ENCODE peak calls at places on chromosome 7, in six cellular contexts. J is GM13977, W is mesothelial cell of epicardium, C is neural crest cell, E is GM10248, P is heart left ventricle. G is an unnamed sample.

GRCh38 chr7:36677769-36678435 is 46.4 kb downstream of the AOAH start:
- DNase-seq in J (peak), W (no peak), C (no peak), E (no peak), P (no peak), G (no peak)

GRCh38 chr7:142098004-142098403 is 13.5 kb upstream of the MGAM2 start:
- DNase-seq in J (no peak), W (no peak), C (no peak), E (no peak), P (no peak), G (no peak)

GRCh38 chr7:18020138-18020715 is 7.4 kb downstream of the PRPS1L1 start:
- DNase-seq in J (no peak), W (no peak), C (no peak), E (no peak), P (peak), G (no peak)

GRCh38 chr7:134752006-134752760 is 27.3 kb upstream of the CALD1 start:
- DNase-seq in J (no peak), W (no peak), C (no peak), E (no peak), P (no peak), G (no peak)

GRCh38 chr7:56097700-56098099 is 4.9 kb upstream of the PHKG1 start:
- DNase-seq in J (no peak), W (no peak), C (no peak), E (no peak), P (peak), G (no peak)

GRCh38 chr7:110186334-110186733 is 904.6 kb upstream of the LRRN3 start:
- DNase-seq in J (no peak), W (no peak), C (no peak), E (no peak), P (no peak), G (no peak)

GRCh38 chr7:80748302-80749042 is 110.0 kb downstream of the CD36 start:
- DNase-seq in J (no peak), W (no peak), C (no peak), E (no peak), P (no peak), G (no peak)

GRCh38 chr7:3267928-3268690 is 32.9 kb upstream of the SDK1 start:
- DNase-seq in J (no peak), W (no peak), C (no peak), E (no peak), P (no peak), G (no peak)

GRCh38 chr7:1571261-1571650 is 1.4 kb upstream of the PSMG3 start:
- DNase-seq in J (no peak), W (no peak), C (no peak), E (no peak), P (no peak), G (no peak)

GRCh38 chr7:98785929-98786571 is 83.8 kb downstream of the TMEM130 start:
- DNase-seq in J (no peak), W (no peak), C (no peak), E (no peak), P (no peak), G (no peak)

GRCh38 chr7:152173372-152174070 is 148.0 kb downstream of the GALNT11 start:
- DNase-seq in J (no peak), W (no peak), C (no peak), E (no peak), P (no peak), G (no peak)

GRCh38 chr7:70571403-70571911 is 560.5 kb upstream of the GALNT17 start:
- DNase-seq in J (no peak), W (no peak), C (no peak), E (no peak), P (no peak), G (no peak)

GRCh38 chr7:114086491-114086905 is 167.7 kb upstream of the PPP1R3A start:
- DNase-seq in J (peak), W (peak), C (peak), E (peak), P (peak), G (peak)

GRCh38 chr7:36958094-36958718 is 233.9 kb upstream of the AOAH start:
- DNase-seq in J (no peak), W (no peak), C (no peak), E (no peak), P (no peak), G (no peak)

GRCh38 chr7:30114536-30115258 is 20.1 kb upstream of the MTURN start:
- DNase-seq in J (no peak), W (no peak), C (no peak), E (no peak), P (no peak), G (no peak)

GRCh38 chr7:116786791-116787443 is 75.5 kb upstream of the CAPZA2 start:
- DNase-seq in J (peak), W (no peak), C (no peak), E (peak), P (no peak), G (peak)

GRCh38 chr7:520503-521161 is 986 bp upstream of the PDGFA start:
- DNase-seq in J (no peak), W (no peak), C (no peak), E (no peak), P (no peak), G (no peak)
- TF ChIP-seq CTCF in J (peak), W (no peak), C (no peak), E (peak), P (no peak), G (no peak)

DNA sequence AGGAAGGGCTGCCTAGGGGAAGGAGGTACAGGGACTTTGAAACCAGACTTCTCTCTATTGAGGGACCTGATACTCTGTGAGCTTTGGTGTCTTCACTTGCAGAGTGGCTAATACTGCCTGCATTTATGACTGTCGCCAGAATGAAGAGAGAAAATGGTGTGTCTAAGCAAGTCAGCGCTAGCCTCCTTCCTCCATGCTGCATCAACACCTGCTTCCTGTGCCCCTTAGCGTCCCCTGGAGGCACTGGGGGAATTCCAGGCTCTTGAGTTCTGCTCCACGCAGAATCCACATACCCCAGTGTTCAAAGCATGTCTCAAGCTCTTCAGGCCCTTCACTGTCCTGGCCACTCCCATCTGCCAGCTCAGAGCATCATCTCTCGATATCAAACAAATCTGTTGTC is 140.5 kb downstream of the PKD1L1 start:
- DNase-seq in J (no peak), W (no peak), C (no peak), E (no peak), P (no peak), G (peak)
- TF ChIP-seq CTCF in J (peak), W (no peak), C (no peak), E (no peak), P (no peak), G (no peak)

GRCh38 chr7:104652865-104653264 is 324.5 kb downstream of the LHFPL3 start:
- DNase-seq in J (no peak), W (no peak), C (no peak), E (no peak), P (no peak), G (no peak)

GRCh38 chr7:104656467-104656866 is 328.1 kb downstream of the LHFPL3 start:
- DNase-seq in J (no peak), W (no peak), C (no peak), E (no peak), P (no peak), G (no peak)

GRCh38 chr7:104657134-104657533 is 328.7 kb downstream of the LHFPL3 start:
- DNase-seq in J (no peak), W (no peak), C (no peak), E (no peak), P (no peak), G (no peak)

GRCh38 chr7:104653870-104654401 is 325.5 kb downstream of the LHFPL3 start:
- DNase-seq in J (no peak), W (no peak), C (no peak), E (no peak), P (no peak), G (no peak)

GRCh38 chr7:104655592-104655991 is 327.2 kb downstream of the LHFPL3 start:
- DNase-seq in J (no peak), W (no peak), C (no peak), E (no peak), P (no peak), G (no peak)
- TF ChIP-seq CTCF in J (no peak), W (no peak), C (no peak), E (no peak), P (no peak), G (no peak)

GRCh38 chr7:148941598-148942280 is 57.6 kb upstream of the EZH2 start:
- DNase-seq in J (no peak), W (peak), C (peak), E (no peak), P (peak), G (no peak)
- TF ChIP-seq CTCF in J (peak), W (peak), C (peak), E (peak), P (no peak), G (no peak)

GRCh38 chr7:41315764-41316163 is 387.1 kb downstream of the INHBA start:
- DNase-seq in J (no peak), W (no peak), C (no peak), E (no peak), P (no peak), G (no peak)
- TF ChIP-seq CTCF in J (no peak), W (no peak), C (no peak), E (no peak), P (no peak), G (no peak)

GRCh38 chr7:131557521-131558385 is 1.3 kb upstream of the PODXL start:
- DNase-seq in J (no peak), W (no peak), C (peak), E (no peak), P (peak), G (no peak)
- TF ChIP-seq CTCF in J (no peak), W (no peak), C (no peak), E (no peak), P (no peak), G (no peak)

GRCh38 chr7:121099572-121099971 is 111.1 kb downstream of the CPED1 start:
- DNase-seq in J (no peak), W (no peak), C (no peak), E (no peak), P (no peak), G (no peak)
- TF ChIP-seq CTCF in J (no peak), W (no peak), C (no peak), E (no peak), P (no peak), G (no peak)

GRCh38 chr7:27636326-27637006 is 26.2 kb downstream of the HIBADH start:
- DNase-seq in J (no peak), W (no peak), C (no peak), E (no peak), P (no peak), G (no peak)
- TF ChIP-seq CTCF in J (no peak), W (no peak), C (peak), E (no peak), P (no peak), G (no peak)

GRCh38 chr7:35424869-35425495 is 171.1 kb upstream of the TBX20 start:
- DNase-seq in J (peak), W (no peak), C (peak), E (peak), P (peak), G (peak)
- TF ChIP-seq CTCF in J (peak), W (peak), C (peak), E (peak), P (peak), G (peak)

DNA sequence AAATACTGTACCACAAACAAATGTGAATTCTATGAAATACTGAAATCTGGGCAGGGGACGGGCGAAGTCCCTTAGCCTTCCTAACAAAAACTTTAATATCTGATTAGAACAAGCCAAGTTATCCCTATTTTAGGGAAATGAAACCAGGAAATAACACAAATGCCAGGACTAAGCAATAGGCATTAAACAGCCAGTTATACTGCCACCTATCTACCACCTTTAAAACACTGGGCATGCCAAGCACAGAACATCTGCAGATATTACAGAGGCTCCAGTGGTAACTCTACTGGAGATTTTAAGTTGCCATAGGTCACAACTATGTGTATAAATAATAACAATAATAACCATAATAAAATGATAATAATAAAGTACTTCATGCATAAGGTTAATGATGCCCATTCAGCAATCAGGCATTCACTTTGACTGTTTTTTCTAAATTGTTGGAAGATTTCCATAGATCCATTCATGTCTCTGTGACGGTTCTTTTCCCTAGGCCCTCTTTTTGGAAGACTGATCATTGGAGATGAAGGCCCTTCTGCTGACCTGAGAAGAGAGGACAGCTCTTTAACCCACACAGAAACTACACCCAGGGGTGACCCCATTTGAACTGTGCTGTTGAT is 195.7 kb downstream of the CACNA2D1 start:
- DNase-seq in J (no peak), W (no peak), C (no peak), E (peak), P (no peak), G (no peak)
- TF ChIP-seq CTCF in J (peak), W (no peak), C (peak), E (no peak), P (peak), G (peak)